ENCODE peak calls at places on chromosome 13, in eight cellular contexts. V is heart left ventricle; B is tibial nerve; O is brain microvascular endothelial cell; D is CD8-positive, alpha-beta T cell; A is left ventricle myocardium inferior; J is body of pancreas; N is breast epithelium. Q is an unnamed sample.
A peak's percentile ranks its signal among the peaks of the same experiment; 100 is the strongest.

GRCh38 chr13:104869501-104869900 is 1666.0 kb downstream of the EFNB2 start:
- DNase-seq in A (no peak), N (no peak), V (no peak), D (no peak), B (no peak), O (peak; percentile 48), J (no peak), Q (no peak)

GRCh38 chr13:97261254-97262015 is 39.3 kb downstream of the MBNL2 start:
- DNase-seq in O (no peak), B (no peak), A (no peak), D (no peak), V (no peak), J (no peak), N (no peak), Q (no peak)

GRCh38 chr13:84651288-84651687 is 769.0 kb upstream of the SLITRK1 start:
- DNase-seq in V (peak; percentile 12), N (no peak), D (no peak), B (no peak), J (peak; percentile 49), O (peak; percentile 91), A (no peak), Q (no peak)

GRCh38 chr13:39130298-39130697 is 92.0 kb downstream of the NHLRC3 start:
- DNase-seq in D (no peak), B (no peak), A (no peak), O (no peak), N (no peak), J (no peak), V (no peak), Q (no peak)

GRCh38 chr13:112859817-112860190 is 109.2 kb upstream of the MCF2L start:
- DNase-seq in A (no peak), B (peak; percentile 65), N (no peak), J (no peak), V (no peak), O (peak; percentile 75), D (no peak), Q (no peak)

GRCh38 chr13:83895994-83896580 is 13.8 kb upstream of the SLITRK1 start:
- DNase-seq in D (no peak), A (no peak), B (no peak), N (no peak), V (no peak), J (no peak), O (peak; percentile 31), Q (no peak)

GRCh38 chr13:61415749-61416148 is at the start of gene PCDH20:
- DNase-seq in V (no peak), N (no peak), O (no peak), J (no peak), B (no peak), D (no peak), A (no peak), Q (no peak)

GRCh38 chr13:24709186-24709913 is 29.1 kb downstream of the ATP12A start:
- DNase-seq in J (peak; percentile 6), N (no peak), V (no peak), O (no peak), D (peak; percentile 31), B (no peak), A (no peak), Q (no peak)

GRCh38 chr13:39881887-39882286 is 226.4 kb downstream of the COG6 start:
- DNase-seq in V (no peak), O (no peak), A (no peak), J (no peak), B (no peak), N (no peak), D (no peak), Q (no peak)

GRCh38 chr13:92806215-92806614 is 420.4 kb upstream of the GPC6 start:
- DNase-seq in A (no peak), O (no peak), B (no peak), N (no peak), J (peak; percentile 11), D (no peak), V (no peak), Q (no peak)

GRCh38 chr13:111211789-111212516 is 96.8 kb downstream of the ARHGEF7 start:
- DNase-seq in J (no peak), N (no peak), V (no peak), B (no peak), D (no peak), O (peak; percentile 78), A (no peak), Q (no peak)

GRCh38 chr13:30907167-30907761 is 1.2 kb downstream of the MEDAG start:
- DNase-seq in J (no peak), V (no peak), A (no peak), O (no peak), D (no peak), B (no peak), N (no peak), Q (no peak)

GRCh38 chr13:33536639-33537425 is 251.3 kb upstream of the STARD13 start:
- DNase-seq in A (no peak), D (no peak), B (no peak), N (no peak), O (peak; percentile 68), V (no peak), J (no peak), Q (peak; percentile 60)

GRCh38 chr13:34076943-34077703 is 259.2 kb downstream of the RFC3 start:
- DNase-seq in V (no peak), O (peak; percentile 41), J (no peak), N (no peak), B (no peak), D (no peak), A (no peak), Q (no peak)

GRCh38 chr13:112229992-112230872 is 145.9 kb upstream of the SPACA7 start:
- DNase-seq in J (no peak), A (no peak), B (no peak), N (no peak), V (no peak), D (no peak), O (no peak), Q (no peak)

GRCh38 chr13:20721454-20722357 is 18.2 kb downstream of the IL17D start:
- DNase-seq in A (peak; percentile 55), O (peak; percentile 72), B (peak; percentile 38), J (peak; percentile 59), V (peak; percentile 49), D (no peak), N (no peak), Q (no peak)

GRCh38 chr13:105847532-105848295 is 687.7 kb downstream of the EFNB2 start:
- DNase-seq in O (no peak), D (no peak), J (no peak), N (no peak), A (no peak), V (no peak), B (no peak), Q (peak; percentile 95)

GRCh38 chr13:99468971-99469545 is 32.2 kb upstream of the TM9SF2 start:
- DNase-seq in D (no peak), N (no peak), A (no peak), J (no peak), B (no peak), O (no peak), V (no peak), Q (no peak)

GRCh38 chr13:48866204-48866603 is 109.5 kb upstream of the FNDC3A start:
- DNase-seq in D (no peak), N (no peak), J (no peak), O (no peak), B (no peak), A (no peak), V (no peak), Q (no peak)

GRCh38 chr13:110045919-110046318 is 259.5 kb upstream of the IRS2 start:
- DNase-seq in V (no peak), O (no peak), N (no peak), J (no peak), B (no peak), D (no peak), A (no peak), Q (no peak)
- H3K4me3 ChIP-seq in V (no peak overlapping the region), O (no peak overlapping the region), N (no peak overlapping the region), J (no peak overlapping the region), B (no peak overlapping the region), D (no peak overlapping the region), A (no peak overlapping the region), Q (no peak overlapping the region)

GRCh38 chr13:108927615-108928014 is 298.2 kb downstream of the MYO16 start:
- DNase-seq in A (no peak), V (no peak), O (no peak), N (no peak), D (no peak), J (no peak), B (no peak), Q (no peak)

GRCh38 chr13:108925070-108925469 is 295.7 kb downstream of the MYO16 start:
- DNase-seq in A (no peak), B (no peak), O (no peak), J (no peak), V (no peak), D (no peak), N (no peak), Q (no peak)

GRCh38 chr13:108924154-108924940 is 294.9 kb downstream of the MYO16 start:
- DNase-seq in J (no peak), A (no peak), B (no peak), V (no peak), O (peak; percentile 68), D (no peak), N (no peak), Q (no peak)

GRCh38 chr13:108929532-108929931 is 300.1 kb downstream of the MYO16 start:
- DNase-seq in O (no peak), J (no peak), A (no peak), V (no peak), B (no peak), N (no peak), D (no peak), Q (peak; percentile 50)

DNA sequence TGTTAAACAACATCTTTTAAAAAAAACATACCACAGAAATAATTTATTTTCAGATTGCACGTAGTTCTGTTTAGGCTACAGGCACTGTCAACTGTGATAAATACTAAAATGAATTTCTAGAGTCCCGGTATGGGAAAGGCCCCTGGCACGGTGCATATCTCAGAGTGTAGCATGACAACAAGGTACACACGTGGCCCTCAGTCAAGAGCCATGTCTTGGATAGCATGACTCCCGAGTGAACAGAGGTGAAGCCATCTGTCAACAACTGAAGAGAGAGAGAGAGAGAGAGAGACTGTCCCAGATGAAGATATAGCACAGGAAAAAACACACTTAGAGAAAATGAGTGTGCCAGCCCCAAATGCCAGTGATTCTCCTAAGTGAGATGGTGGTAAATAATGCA is 297.4 kb downstream of the MYO16 start:
- DNase-seq in B (no peak), A (no peak), D (no peak), V (no peak), N (no peak), O (no peak), J (no peak), Q (no peak)
- TF ChIP-seq CTCF in B (no peak), A (no peak), D (no peak), V (no peak), N (no peak), O (no peak), J (no peak), Q (no peak)

GRCh38 chr13:114068723-114069322 is 63.6 kb downstream of the RASA3 start:
- DNase-seq in B (peak; percentile 59), O (no peak), N (no peak), V (no peak), J (no peak), D (no peak), A (no peak), Q (no peak)
- H3K4me3 ChIP-seq in B (no peak overlapping the region), O (no peak overlapping the region), N (no peak overlapping the region), V (no peak overlapping the region), J (no peak overlapping the region), D (no peak overlapping the region), A (no peak overlapping the region), Q (no peak overlapping the region)

DNA sequence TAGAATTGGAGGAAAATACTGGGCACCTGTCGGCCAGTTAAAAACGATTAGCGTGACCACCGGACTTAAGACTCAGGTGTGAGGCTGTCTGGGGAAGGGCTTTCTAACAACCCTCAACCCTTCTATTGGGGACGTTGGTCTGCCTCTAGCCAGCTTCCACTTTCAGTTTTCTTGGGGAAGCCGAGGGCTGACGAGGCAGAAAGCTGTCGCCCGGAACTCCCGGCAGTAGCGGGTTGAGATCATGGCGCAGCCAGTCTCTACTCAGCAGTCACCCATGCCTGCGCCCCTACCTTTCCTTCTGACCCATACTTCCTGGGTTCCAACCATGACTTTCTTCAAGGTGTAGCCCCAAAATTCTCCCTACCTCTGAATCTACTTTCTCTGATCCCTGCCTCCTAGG is 1424.1 kb downstream of the SLITRK1 start:
- DNase-seq in J (no peak), V (no peak), A (no peak), D (no peak), O (no peak), N (no peak), B (no peak), Q (no peak)
- TF ChIP-seq CTCF in J (no peak), V (no peak), A (no peak), D (no peak), O (no peak), N (no peak), B (no peak), Q (no peak)

Q was measured in LNCaP clone FGC.